ENCODE peak calls at places on chromosomes 3 and 15, in five cellular contexts. P is GM23338, N is GM23248, Y is hepatocyte, U is MM.1S. A is an unnamed sample.

GRCh38 chr3:111801697-111802655 is 57.1 kb upstream of the PHLDB2 start:
- DNase-seq in P (no peak), N (peak; percentile 97), Y (peak; percentile 19), U (no peak), A (no peak)

GRCh38 chr3:194906229-194906629 is 220.5 kb downstream of the FAM43A start:
- DNase-seq in P (no peak), N (peak; percentile 52), Y (no peak), U (no peak), A (no peak)

GRCh38 chr3:98701276-98701675 is 61.9 kb upstream of the ST3GAL6 start:
- DNase-seq in P (no peak), N (no peak), Y (no peak), U (no peak), A (no peak)

GRCh38 chr3:51361746-51362145 is 23.3 kb upstream of the MANF start:
- DNase-seq in P (no peak), N (no peak), Y (no peak), U (no peak), A (no peak)

GRCh38 chr3:139846729-139847128 is 88.3 kb upstream of the CLSTN2 start:
- DNase-seq in P (no peak), N (no peak), Y (no peak), U (no peak), A (no peak)

GRCh38 chr3:161314836-161315391 is 56.4 kb downstream of the SPTSSB start:
- DNase-seq in P (no peak), N (peak; percentile 6), Y (no peak), U (no peak), A (no peak)

GRCh38 chr15:70196314-70197291 is 98.9 kb upstream of the TLE3 start:
- DNase-seq in P (peak; percentile 91), N (peak; percentile 92), Y (peak; percentile 88), U (peak; percentile 97), A (peak; percentile 7)

GRCh38 chr3:148178508-148178907 is 519.2 kb upstream of the AGTR1 start:
- DNase-seq in P (no peak), N (no peak), Y (no peak), U (no peak), A (no peak)

GRCh38 chr3:135908225-135908624 is 57.3 kb upstream of the PPP2R3A start:
- DNase-seq in P (peak; percentile 4), N (peak; percentile 36), Y (no peak), U (no peak), A (no peak)

GRCh38 chr3:129313983-129314756 is 35.5 kb downstream of the HMCES start:
- DNase-seq in P (peak; percentile 67), N (peak; percentile 56), Y (no peak), U (peak; percentile 52), A (peak; percentile 38)

GRCh38 chr15:49621327-49622210 is 721 bp downstream of the DTWD1 start:
- DNase-seq in P (peak; percentile 16), N (peak; percentile 47), Y (no peak), U (peak; percentile 10), A (peak; percentile 12)

GRCh38 chr3:184682671-184683070 is 29.2 kb downstream of the MAGEF1 start:
- DNase-seq in P (no peak), N (no peak), Y (no peak), U (no peak), A (no peak)

GRCh38 chr15:65254237-65254820 is 32.4 kb downstream of the PARP16 start:
- DNase-seq in P (peak; percentile 38), N (no peak), Y (no peak), U (no peak), A (no peak)

GRCh38 chr15:66097151-66098018 is 156.2 kb downstream of the MEGF11 start:
- DNase-seq in P (no peak), N (peak; percentile 28), Y (no peak), U (no peak), A (no peak)

GRCh38 chr15:36403351-36403750 is 176.1 kb upstream of the CDIN1 start:
- DNase-seq in P (no peak), N (no peak), Y (no peak), U (no peak), A (no peak)

GRCh38 chr3:108391917-108392585 is 95.7 kb downstream of the HHLA2 start:
- DNase-seq in P (no peak), N (peak; percentile 53), Y (no peak), U (no peak), A (no peak)

GRCh38 chr3:38119248-38119544 is 17.7 kb downstream of the ACAA1 start:
- DNase-seq in P (no peak), N (no peak), Y (no peak), U (no peak), A (no peak)

GRCh38 chr3:187295635-187296034 is 4.1 kb upstream of the MASP1 start:
- DNase-seq in P (peak; percentile 61), N (peak; percentile 18), Y (no peak), U (no peak), A (no peak)

GRCh38 chr3:154862265-154862664 is 217.9 kb upstream of the MME start:
- DNase-seq in P (no peak), N (peak; percentile 5), Y (no peak), U (peak; percentile 81), A (peak; percentile 81)

GRCh38 chr3:74613566-74613965 is 893 bp downstream of the CNTN3 start:
- DNase-seq in P (peak; percentile 3), N (peak; percentile 56), Y (no peak), U (no peak), A (no peak)

GRCh38 chr3:122668930-122669730 is 11.5 kb upstream of the PARP14 start:
- DNase-seq in P (no peak), N (peak; percentile 61), Y (peak; percentile 54), U (no peak), A (no peak)

GRCh38 chr15:90665288-90666134 is 51.6 kb upstream of the BLM start:
- DNase-seq in P (peak; percentile 72), N (peak; percentile 87), Y (no peak), U (no peak), A (peak; percentile 79)

GRCh38 chr3:138975366-138975765 is 28.3 kb downstream of the FOXL2NB start:
- DNase-seq in P (no peak), N (no peak), Y (no peak), U (no peak), A (no peak)

GRCh38 chr15:90911302-90911623 is 8.2 kb downstream of the MAN2A2 start:
- DNase-seq in P (no peak), N (no peak), Y (no peak), U (no peak), A (no peak)

GRCh38 chr3:9497821-9498565 is 55.6 kb downstream of the LHFPL4 start:
- DNase-seq in P (no peak), N (peak; percentile 53), Y (no peak), U (no peak), A (no peak)

GRCh38 chr3:39096775-39097174 is 10.7 kb downstream of the GORASP1 start:
- DNase-seq in P (peak; percentile 11), N (peak; percentile 58), Y (no peak), U (no peak), A (no peak)

GRCh38 chr3:136725468-136725867 is 26.7 kb downstream of the STAG1 start:
- DNase-seq in P (no peak), N (no peak), Y (no peak), U (no peak), A (no peak)

GRCh38 chr3:127002195-127003174 is 19.6 kb downstream of the PLXNA1 start:
- DNase-seq in P (peak; percentile 95), N (peak; percentile 94), Y (peak; percentile 88), U (no peak), A (peak; percentile 39)

GRCh38 chr3:136075218-136075808 is 109.8 kb downstream of the PPP2R3A start:
- DNase-seq in P (peak; percentile 85), N (peak; percentile 85), Y (peak; percentile 80), U (peak; percentile 78), A (peak; percentile 76)

GRCh38 chr3:131735121-131735520 is 232.3 kb upstream of the MRPL3 start:
- DNase-seq in P (no peak), N (peak; percentile 83), Y (no peak), U (no peak), A (no peak)
- TF ChIP-seq EZH2phosphoT487 in P (no peak), N (no peak), Y (no peak), U (no peak), A (no peak)

GRCh38 chr3:12884104-12884742 is 42.9 kb upstream of the RPL32 start:
- DNase-seq in P (no peak), N (peak; percentile 58), Y (no peak), U (no peak), A (no peak)

GRCh38 chr3:12884790-12885584 is 43.6 kb upstream of the RPL32 start:
- DNase-seq in P (no peak), N (no peak), Y (no peak), U (no peak), A (peak; percentile 49)

GRCh38 chr3:12879191-12879815 is 37.9 kb upstream of the RPL32 start:
- DNase-seq in P (no peak), N (peak; percentile 19), Y (no peak), U (no peak), A (no peak)

GRCh38 chr3:12885585-12885934 is 44.2 kb upstream of the RPL32 start:
- DNase-seq in P (no peak), N (no peak), Y (no peak), U (no peak), A (no peak)

DNA sequence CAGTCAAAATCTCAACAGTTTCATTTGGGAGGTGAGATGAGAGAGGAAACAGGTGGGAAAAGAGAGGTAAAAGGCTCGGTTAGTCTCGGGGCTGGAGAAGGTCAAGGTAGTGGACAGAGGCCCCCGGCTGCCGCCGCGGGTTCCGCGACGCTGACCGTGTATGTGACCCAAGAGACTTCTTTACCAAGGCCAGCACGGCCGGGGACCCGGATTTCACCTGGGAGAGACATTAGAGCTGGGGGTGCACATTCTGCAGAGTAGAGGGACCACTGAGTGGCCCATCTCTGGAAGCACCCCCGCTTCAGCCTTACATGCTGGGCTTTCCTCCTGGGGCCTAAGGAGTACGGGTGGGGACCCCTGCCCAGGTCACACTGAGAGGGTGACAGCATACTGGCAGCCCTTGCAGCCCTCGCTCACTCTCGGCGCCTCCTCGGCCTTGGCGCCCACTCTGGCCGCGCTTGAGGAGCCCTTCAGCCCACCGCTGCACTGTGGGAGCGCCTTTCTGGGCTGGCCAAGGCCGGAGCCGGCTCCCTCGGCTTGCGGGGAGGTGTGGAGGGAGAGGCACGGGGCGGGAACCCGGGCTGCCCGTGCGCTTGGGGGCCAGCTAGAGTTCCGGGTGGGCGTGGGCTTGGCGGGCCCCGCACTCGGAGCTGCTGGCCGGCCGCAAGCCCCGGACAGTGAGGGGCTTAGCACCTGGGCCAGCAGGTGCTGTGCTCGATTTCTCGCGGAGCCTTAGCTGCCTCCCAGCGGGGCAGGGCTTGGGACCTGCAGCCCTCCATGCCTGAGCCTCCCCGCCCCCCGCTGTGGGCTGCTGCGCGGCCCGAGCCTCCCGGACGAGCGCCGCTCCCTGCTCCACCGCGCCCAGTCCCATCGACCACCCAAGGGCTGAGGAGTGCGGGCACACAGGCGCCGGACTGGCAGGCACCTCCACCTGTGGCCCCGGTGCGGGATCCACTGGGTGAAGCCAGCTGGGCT is 41.3 kb upstream of the RPL32 start:
- DNase-seq in P (no peak), N (no peak), Y (no peak), U (no peak), A (no peak)
- TF ChIP-seq EZH2phosphoT487 in P (no peak), N (no peak), Y (no peak), U (no peak), A (no peak)

DNA sequence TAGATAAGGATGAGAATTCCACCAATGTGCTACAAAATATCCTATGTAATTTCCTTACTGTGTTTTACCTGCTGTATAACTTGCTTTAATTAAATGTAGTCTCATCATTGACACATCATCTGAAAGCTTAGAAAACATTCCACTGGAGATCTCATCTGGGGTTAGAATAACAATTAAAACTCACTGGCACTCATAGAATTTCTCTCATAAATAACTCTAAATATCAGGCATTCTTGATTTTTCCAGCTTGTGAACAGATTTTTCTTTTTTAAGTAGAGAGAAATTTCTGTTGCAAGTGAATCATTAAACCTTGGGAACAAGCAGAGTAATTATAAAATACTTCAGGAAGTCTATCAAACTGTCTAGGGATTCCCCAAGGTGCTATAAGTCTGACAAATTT is 843.8 kb downstream of the NAALADL2 start:
- DNase-seq in P (no peak), N (no peak), Y (no peak), U (no peak), A (no peak)
- TF ChIP-seq EZH2phosphoT487 in P (no peak), N (no peak), Y (no peak), U (no peak), A (no peak)

GRCh38 chr3:11810276-11810675 is 36.4 kb downstream of the TAMM41 start:
- DNase-seq in P (no peak), N (peak; percentile 83), Y (no peak), U (no peak), A (no peak)
- TF ChIP-seq EZH2phosphoT487 in P (no peak), N (no peak), Y (no peak), U (no peak), A (no peak)

A was measured in OCI-LY7.